ENCODE peak calls at places on chromosomes 2 and 18, in eight cellular contexts. S is lung, N is dorsolateral prefrontal cortex, I is tibial artery, D is stomach, R is colonic mucosa, X is tibial nerve, G is HCT116. M is an unnamed sample.

GRCh38 chr2:239459056-239459455 is 58.2 kb upstream of the HDAC4 start:
- DNase-seq in I (peak; percentile 45), G (no peak), R (peak; percentile 13), X (no peak), N (no peak), D (peak; percentile 18), S (no peak), M (peak; percentile 12)

GRCh38 chr2:56017784-56018183 is 94.2 kb upstream of the EFEMP1 start:
- DNase-seq in D (no peak), S (no peak), R (no peak), I (no peak), X (no peak), N (no peak), G (no peak), M (no peak)

GRCh38 chr2:212970132-212970531 is 181.3 kb downstream of the IKZF2 start:
- DNase-seq in D (no peak), X (no peak), S (no peak), G (no peak), I (no peak), R (no peak), N (no peak), M (no peak)

GRCh38 chr2:10220516-10221391 is 82.0 kb upstream of the HPCAL1 start:
- DNase-seq in X (no peak), R (no peak), D (no peak), N (no peak), G (no peak), S (no peak), I (no peak), M (no peak)

GRCh38 chr2:37527362-37527761 is 144.1 kb downstream of the CDC42EP3 start:
- DNase-seq in D (no peak), G (no peak), N (no peak), X (no peak), R (no peak), I (no peak), S (no peak), M (no peak)

GRCh38 chr2:132678498-132678897 is 8.5 kb upstream of the LYPD1 start:
- DNase-seq in D (no peak), S (no peak), G (no peak), I (no peak), X (no peak), R (no peak), N (no peak), M (no peak)

GRCh38 chr2:145402706-145403277 is 882.9 kb upstream of the ZEB2 start:
- DNase-seq in D (no peak), R (no peak), N (no peak), X (no peak), I (no peak), S (no peak), G (no peak), M (no peak)

GRCh38 chr2:239669899-239670460 is 269.2 kb upstream of the HDAC4 start:
- DNase-seq in G (no peak), S (no peak), D (no peak), R (no peak), N (no peak), X (no peak), I (peak; percentile 60), M (no peak)

GRCh38 chr2:23700627-23701026 is 226.3 kb downstream of the ATAD2B start:
- DNase-seq in R (no peak), X (no peak), N (no peak), I (no peak), G (no peak), D (no peak), S (peak; percentile 29), M (no peak)

GRCh38 chr2:70089220-70089945 is 2.1 kb downstream of the PCBP1 start:
- DNase-seq in S (no peak), I (peak; percentile 62), N (no peak), X (no peak), G (no peak), D (peak; percentile 30), R (no peak), M (no peak)

GRCh38 chr2:60530228-60530627 is 23.2 kb downstream of the BCL11A start:
- DNase-seq in R (peak; percentile 82), X (no peak), D (peak; percentile 77), G (no peak), S (no peak), I (no peak), N (no peak), M (no peak)

DNA sequence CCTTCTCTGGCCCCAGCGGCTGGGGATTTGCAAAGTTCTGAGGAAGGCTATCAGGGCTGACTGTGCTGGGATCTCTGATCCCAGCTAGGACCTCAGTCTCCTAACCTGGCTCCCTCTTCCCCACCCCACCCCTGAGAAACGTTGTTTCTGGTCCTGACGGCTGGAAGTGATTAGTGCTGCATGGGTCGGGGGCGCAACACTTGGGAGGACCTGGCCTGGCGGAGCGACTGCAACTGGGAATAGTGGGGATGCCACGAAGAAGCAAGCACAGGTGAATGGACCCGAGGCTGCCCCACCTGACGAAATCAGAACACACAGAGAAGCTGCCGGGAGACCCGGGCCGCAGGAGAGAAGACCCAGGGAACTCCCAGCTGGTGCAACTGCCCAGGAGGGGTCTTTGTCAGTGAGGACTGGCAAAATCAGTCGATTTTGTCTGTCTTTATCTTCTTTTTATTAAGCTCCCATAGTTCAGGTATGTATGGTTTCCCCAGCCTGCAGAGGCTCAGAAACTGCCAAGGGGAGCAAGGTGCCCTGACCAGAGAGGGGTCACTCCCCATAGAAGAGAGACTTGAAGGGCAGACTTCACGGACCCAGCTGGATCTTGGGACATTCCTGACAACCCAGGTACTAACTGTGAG is 656 bp upstream of the LBX2 start:
- DNase-seq in R (no peak), G (no peak), N (no peak), D (no peak), X (no peak), I (no peak), S (no peak), M (no peak)
- H3K27me3 ChIP-seq in R (peaks cover 17% of the 10 kb centered on the region), G (no peaks in the 10 kb centered on the region), N (peaks cover 40% of the 10 kb centered on the region), D (no peaks in the 10 kb centered on the region), X (peaks cover 56% of the 10 kb centered on the region), I (peaks cover 68% of the 10 kb centered on the region), S (no peaks in the 10 kb centered on the region), M (peaks cover 39% of the 10 kb centered on the region)

DNA sequence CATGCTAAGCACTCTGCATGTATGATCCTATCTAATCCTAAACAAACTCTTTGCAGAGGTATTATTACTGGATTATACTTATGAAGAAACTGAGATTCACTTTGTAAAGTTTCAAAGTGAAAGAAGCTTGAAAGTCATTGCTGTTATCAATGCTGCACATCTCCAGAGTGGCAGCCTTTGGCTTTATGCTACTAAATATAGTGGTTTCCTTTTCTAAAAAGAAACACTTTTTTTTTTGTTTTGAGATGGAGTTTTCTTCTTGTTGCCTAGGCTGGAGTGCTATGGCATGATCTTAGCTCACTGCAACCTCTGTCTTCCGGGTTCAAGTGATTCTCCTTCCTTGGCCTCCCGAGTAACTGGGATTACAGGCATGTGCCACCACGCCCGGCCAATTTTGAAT is 114.9 kb upstream of the RAB27B start:
- DNase-seq in G (no peak), S (no peak), I (no peak), D (no peak), N (no peak), R (no peak), X (no peak), M (no peak)
- H3K27me3 ChIP-seq in G (no peaks in the 10 kb centered on the region), S (no peaks in the 10 kb centered on the region), I (no peaks in the 10 kb centered on the region), D (no peaks in the 10 kb centered on the region), N (no peaks in the 10 kb centered on the region), R (no peaks in the 10 kb centered on the region), X (no peaks in the 10 kb centered on the region), M (peaks cover 7% of the 10 kb centered on the region)

GRCh38 chr2:242036653-242036950 is 167.1 kb downstream of the RTP5 start:
- DNase-seq in I (no peak), G (no peak), S (no peak), X (no peak), N (no peak), R (no peak), D (no peak), M (no peak)
- H3K27me3 ChIP-seq in I (peaks cover 54% of the 10 kb centered on the region), G (peaks cover 6% of the 10 kb centered on the region), S (no peaks in the 10 kb centered on the region), X (peaks cover 5% of the 10 kb centered on the region), N (no peaks in the 10 kb centered on the region), R (no peaks in the 10 kb centered on the region), D (no peaks in the 10 kb centered on the region), M (peaks cover 10% of the 10 kb centered on the region)

DNA sequence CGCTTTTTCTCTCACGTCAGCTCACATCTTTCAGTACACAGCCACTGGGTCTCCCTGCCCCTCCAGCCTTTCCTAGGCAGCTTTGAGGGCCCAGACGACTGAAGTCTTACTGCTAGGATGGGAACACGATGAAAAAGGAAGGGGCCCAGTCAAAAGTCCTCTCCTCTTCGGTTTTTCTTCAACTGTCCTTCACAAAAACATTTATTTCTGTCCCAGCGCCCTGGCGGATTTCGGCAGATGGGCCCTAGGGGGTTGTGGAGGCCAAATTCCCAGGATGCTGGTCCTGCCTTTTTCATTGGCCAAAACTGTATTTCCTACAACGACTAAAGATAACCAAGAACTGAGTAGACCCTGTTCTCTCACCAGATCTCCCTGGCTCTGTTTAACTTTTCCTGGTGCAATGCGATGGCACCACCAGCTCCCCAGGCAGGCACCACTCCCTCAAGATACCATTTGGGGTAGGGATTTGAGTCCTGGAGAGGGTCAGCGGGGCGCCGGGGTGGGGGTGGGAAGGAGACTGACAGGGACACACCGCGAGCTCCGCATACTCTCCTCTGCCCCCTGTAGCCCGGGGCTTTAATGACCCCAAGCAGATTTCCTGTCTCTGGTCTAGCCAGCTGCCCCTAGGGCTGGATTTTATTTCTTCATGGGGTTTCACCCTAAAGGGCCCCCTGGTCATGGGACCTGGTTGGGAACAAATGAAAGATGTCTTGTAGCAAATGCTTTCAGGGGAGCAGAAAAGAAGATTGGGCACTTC is 7.4 kb downstream of the SIX2 start:
- DNase-seq in S (no peak), X (no peak), D (no peak), I (no peak), G (no peak), N (no peak), R (no peak), M (no peak)
- H3K27me3 ChIP-seq in S (peaks cover 2% of the 10 kb centered on the region), X (peaks cover 96% of the 10 kb centered on the region), D (no peaks in the 10 kb centered on the region), I (peaks cover 67% of the 10 kb centered on the region), G (no peaks in the 10 kb centered on the region), N (peaks cover 51% of the 10 kb centered on the region), R (peaks cover 97% of the 10 kb centered on the region), M (peaks cover 87% of the 10 kb centered on the region)

M was measured in adrenal gland.